ENCODE peak calls at places on chromosomes 4 and X, in five cellular contexts. P is fibroblast of lung, S is tibial nerve, L is adrenal gland, Q is glutamatergic neuron. X is an unnamed sample.

GRCh38 chr4:7595883-7596535 is 161.3 kb upstream of the PSAPL1 start:
- DNase-seq in L (no peak), P (no peak), Q (peak), S (no peak), X (no peak)

GRCh38 chr4:114005569-114006442 is 26.4 kb upstream of the ARSJ start:
- DNase-seq in P (peak), S (no peak), Q (no peak), L (no peak), X (no peak)

GRCh38 chr4:147782087-147782781 is 50.3 kb downstream of the ARHGAP10 start:
- DNase-seq in Q (no peak), P (peak), S (no peak), L (no peak), X (no peak)

GRCh38 chrX:123731987-123732678 is 719 bp downstream of the THOC2 start:
- DNase-seq in L (peak), Q (peak), P (peak), S (no peak), X (no peak)

GRCh38 chr4:77006753-77007355 is 57.3 kb downstream of the SEPTIN11 start:
- DNase-seq in L (no peak), S (no peak), P (peak), Q (no peak), X (no peak)

GRCh38 chrX:42710452-42710851 is 67.5 kb downstream of the PPP1R2C start:
- DNase-seq in P (no peak), Q (no peak), S (no peak), L (no peak), X (no peak)

GRCh38 chr4:137307806-137308205 is 224.5 kb downstream of the PCDH18 start:
- DNase-seq in P (peak), Q (no peak), L (peak), S (peak), X (no peak)

GRCh38 chr4:83771113-83771705 is 235.3 kb downstream of the GPAT3 start:
- DNase-seq in S (no peak), Q (peak), L (no peak), P (peak), X (peak)

GRCh38 chr4:76569695-76570094 is 134.7 kb downstream of the SHROOM3 start:
- DNase-seq in Q (no peak), L (no peak), P (no peak), S (no peak), X (no peak)

GRCh38 chrX:11427082-11428033 is 134.1 kb downstream of the AMELX start:
- DNase-seq in P (peak), S (peak), Q (peak), L (peak), X (peak)

GRCh38 chr4:128782076-128782715 is 27.3 kb upstream of the JADE1 start:
- DNase-seq in L (no peak), Q (no peak), S (peak), P (no peak), X (no peak)

GRCh38 chr4:83170952-83171399 is 56.4 kb upstream of the PLAC8 start:
- DNase-seq in Q (no peak), L (no peak), S (no peak), P (no peak), X (no peak)

GRCh38 chr4:16011173-16011572 is 48.2 kb upstream of the FGFBP2 start:
- DNase-seq in L (no peak), S (no peak), P (no peak), Q (no peak), X (no peak)

GRCh38 chr4:66688674-66689073 is 856.6 kb downstream of the CENPC start:
- DNase-seq in L (no peak), S (no peak), P (peak), Q (no peak), X (no peak)

GRCh38 chr4:155433636-155434360 is 57.0 kb upstream of the MAP9 start:
- DNase-seq in P (peak), L (no peak), S (no peak), Q (no peak), X (no peak)

GRCh38 chrX:19870206-19870605 is 17.2 kb downstream of the SH3KBP1 start:
- DNase-seq in Q (no peak), P (no peak), S (no peak), L (no peak), X (no peak)

GRCh38 chrX:39367429-39367828 is 566.2 kb downstream of the MID1IP1 start:
- DNase-seq in P (no peak), L (no peak), Q (no peak), S (no peak), X (no peak)

GRCh38 chrX:78945186-78945912 is at the start of gene P2RY10:
- DNase-seq in S (no peak), Q (no peak), P (no peak), L (no peak), X (no peak)

GRCh38 chr4:106541253-106541652 is 172.7 kb upstream of the GIMD1 start:
- DNase-seq in P (peak), S (no peak), L (no peak), Q (no peak), X (no peak)

GRCh38 chr4:7358100-7358735 is 76.5 kb downstream of the PSAPL1 start:
- DNase-seq in Q (no peak), S (no peak), P (peak), L (peak), X (no peak)

GRCh38 chr4:114041117-114041475 is 61.6 kb upstream of the ARSJ start:
- DNase-seq in L (no peak), P (peak), Q (no peak), S (no peak), X (no peak)

GRCh38 chr4:127000090-127000489 is 632.7 kb upstream of the INTU start:
- DNase-seq in L (no peak), S (no peak), P (peak), Q (no peak), X (no peak)

GRCh38 chr4:29009908-29010307 is 1710.3 kb upstream of the PCDH7 start:
- DNase-seq in S (no peak), L (no peak), Q (no peak), P (no peak), X (no peak)

GRCh38 chr4:108053281-108053701 is 63.6 kb downstream of the HADH start:
- DNase-seq in L (no peak), S (no peak), P (no peak), Q (no peak), X (no peak)

GRCh38 chr4:108029321-108029720 is 39.6 kb downstream of the HADH start:
- DNase-seq in Q (no peak), L (no peak), P (no peak), S (no peak), X (no peak)

GRCh38 chr4:40194602-40195161 is 2.1 kb upstream of the RHOH start:
- DNase-seq in Q (no peak), P (peak), L (no peak), S (no peak), X (no peak)

GRCh38 chr4:156619154-156619934 is 352.3 kb downstream of the PDGFC start:
- DNase-seq in L (no peak), S (no peak), Q (no peak), P (no peak), X (no peak)

GRCh38 chr4:11232004-11232403 is 196.7 kb downstream of the HS3ST1 start:
- DNase-seq in Q (no peak), S (no peak), P (no peak), L (no peak), X (no peak)

GRCh38 chr4:72432282-72432681 is 136.7 kb downstream of the ADAMTS3 start:
- DNase-seq in L (no peak), Q (no peak), P (no peak), S (no peak), X (no peak)

GRCh38 chrX:40644821-40645358 is 2.5 kb downstream of the CXorf38 start:
- DNase-seq in S (peak), L (peak), Q (no peak), P (peak), X (no peak)

GRCh38 chrX:103879339-103879738 is 47.3 kb upstream of the RAB9B start:
- DNase-seq in L (no peak), S (no peak), Q (no peak), P (peak), X (no peak)

GRCh38 chr4:152780267-152780811 is 585 bp downstream of the ARFIP1 start:
- DNase-seq in Q (peak), P (no peak), S (no peak), L (peak), X (no peak)

GRCh38 chr4:152785639-152786517 is 6.1 kb downstream of the ARFIP1 start:
- DNase-seq in S (no peak), L (no peak), P (peak), Q (no peak), X (no peak)

GRCh38 chr4:152779513-152780266 is at the start of the genes ARFIP1 and TIGD4:
- DNase-seq in P (peak), Q (peak), S (peak), L (peak), X (peak)

GRCh38 chr4:152778656-152779512 is 646 bp downstream of the TIGD4 start:
- DNase-seq in L (peak), Q (peak), S (peak), P (peak), X (no peak)

DNA sequence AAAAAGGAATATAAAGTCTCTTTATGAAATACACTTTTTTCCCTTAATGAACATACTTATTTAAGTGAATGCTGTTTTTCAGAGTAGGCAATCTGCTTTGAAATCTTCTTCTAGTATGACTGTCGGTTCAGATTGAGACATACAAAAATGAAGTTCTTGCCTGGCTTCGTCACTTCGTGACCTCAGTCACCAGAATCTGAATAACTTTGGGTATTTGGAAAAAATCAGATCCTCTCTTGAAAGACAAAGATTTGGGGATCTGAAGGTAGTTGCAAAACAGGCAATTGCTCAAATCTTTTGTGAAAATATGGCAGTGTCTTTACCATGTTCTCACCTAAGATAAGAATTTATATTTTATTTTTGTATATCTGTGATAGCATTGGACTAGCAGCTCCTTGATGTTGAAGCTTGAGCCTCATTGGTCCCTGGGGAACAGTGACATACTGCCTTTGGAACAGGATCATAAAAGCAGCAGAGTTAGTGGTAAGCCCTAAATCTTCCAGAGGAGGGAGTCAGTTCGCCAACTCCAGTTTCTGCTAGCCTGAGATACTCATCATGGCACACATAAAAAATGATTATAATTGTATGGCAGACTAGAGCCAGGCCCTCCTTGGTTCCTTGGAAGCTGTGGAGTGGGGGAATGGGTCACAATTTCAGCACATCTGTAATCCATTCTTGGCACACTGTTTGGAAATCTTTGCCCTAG is 4.9 kb downstream of the ARFIP1 start:
- DNase-seq in Q (no peak), L (no peak), P (peak), S (no peak), X (no peak)
- TF ChIP-seq CTCF in Q (no peak), L (no peak), P (peak), S (no peak), X (no peak)

GRCh38 chrX:44674906-44675305 is 132.2 kb upstream of the FUNDC1 start:
- DNase-seq in P (no peak), S (no peak), Q (no peak), L (no peak), X (no peak)

GRCh38 chrX:44669626-44670025 is 127.0 kb upstream of the FUNDC1 start:
- DNase-seq in L (no peak), S (no peak), Q (no peak), P (no peak), X (no peak)

DNA sequence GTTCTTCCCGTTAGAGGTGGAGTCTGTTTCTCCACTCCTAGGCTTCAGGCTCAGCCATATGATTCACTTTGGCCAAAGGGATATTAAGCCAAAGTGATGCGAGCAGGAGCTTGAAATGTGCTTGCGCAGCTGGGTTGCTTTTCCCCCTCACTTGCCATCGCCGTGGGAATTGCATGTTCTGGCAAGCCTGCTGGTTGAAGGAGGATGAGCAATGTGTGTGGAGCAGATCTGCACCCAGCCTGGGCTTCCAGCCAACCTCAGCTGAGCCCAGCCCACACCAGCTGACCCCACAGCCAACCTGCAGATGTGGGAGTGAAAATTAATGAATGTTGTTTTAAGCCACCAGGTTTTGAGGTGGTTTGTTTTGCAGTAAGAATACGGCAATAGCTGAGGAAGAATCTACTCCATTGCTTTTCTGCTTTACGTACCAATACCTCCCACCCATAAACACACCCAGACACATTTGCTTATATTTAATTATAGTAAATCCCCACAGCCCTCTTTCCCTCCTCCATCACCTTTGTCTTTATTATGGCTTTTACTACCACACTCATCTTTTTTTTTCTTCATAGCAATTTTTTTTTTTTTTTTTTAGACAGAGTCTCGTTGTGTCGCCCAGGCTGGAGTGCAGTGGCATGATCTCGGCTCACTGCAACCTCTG is 132.8 kb upstream of the FUNDC1 start:
- DNase-seq in L (peak), S (peak), P (peak), Q (peak), X (no peak)
- TF ChIP-seq CTCF in L (no peak), S (no peak), P (no peak), Q (no peak), X (no peak)

GRCh38 chrX:125742811-125743210 is 423.1 kb downstream of the TEX13C start:
- DNase-seq in P (no peak), L (no peak), S (no peak), Q (no peak), X (no peak)

DNA sequence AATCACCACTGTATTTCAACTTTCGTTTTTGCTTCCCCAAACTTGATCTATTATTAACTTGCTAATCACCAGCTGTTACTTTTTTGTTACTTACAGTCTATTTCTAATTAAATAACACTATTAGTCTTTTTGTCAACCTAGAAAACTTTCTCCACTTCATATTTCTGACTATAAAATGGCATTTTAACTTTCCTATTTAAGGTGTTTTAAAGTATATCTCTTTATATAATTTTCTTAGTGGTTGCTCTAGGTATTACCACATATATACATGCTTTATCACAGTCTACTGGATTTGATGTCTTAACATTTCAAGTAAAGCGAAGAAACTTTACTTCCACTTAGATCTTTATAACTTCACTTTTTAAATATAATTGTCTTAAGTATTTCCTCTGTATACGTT is 421.2 kb downstream of the DCAF12L2 start:
- DNase-seq in L (no peak), S (no peak), Q (no peak), P (no peak), X (no peak)
- TF ChIP-seq CTCF in L (no peak), S (no peak), Q (peak), P (no peak), X (peak)

DNA sequence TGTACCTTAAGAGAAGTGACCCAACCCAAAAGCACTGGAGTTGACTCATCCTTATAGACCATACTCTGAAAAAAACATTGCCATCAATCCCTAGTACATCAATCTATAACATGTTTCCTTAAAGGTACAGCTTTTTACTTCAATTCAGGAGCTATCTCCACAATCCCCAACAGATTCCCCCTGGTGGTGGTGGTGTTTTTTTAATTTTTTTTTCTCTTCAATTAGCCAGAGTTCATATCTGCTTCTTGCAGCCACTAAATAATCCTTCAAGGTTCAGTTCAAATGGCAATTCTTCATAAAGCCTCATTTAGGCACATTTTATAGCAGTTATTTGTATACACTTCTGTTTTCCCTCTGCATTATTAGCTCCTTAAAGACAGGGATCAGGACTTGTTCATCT is 60.7 kb upstream of the KDR start:
- DNase-seq in S (no peak), P (peak), L (no peak), Q (no peak), X (no peak)
- TF ChIP-seq CTCF in S (no peak), P (no peak), L (no peak), Q (peak), X (peak)

GRCh38 chrX:150405576-150405975 is 42.5 kb downstream of the MAMLD1 start:
- DNase-seq in P (no peak), S (no peak), L (no peak), Q (no peak), X (no peak)
- TF ChIP-seq CTCF in P (no peak), S (no peak), L (no peak), Q (no peak), X (peak)

GRCh38 chr4:47462799-47463234 is 685 bp downstream of the COMMD8 start:
- DNase-seq in Q (no peak), P (peak), S (no peak), L (no peak), X (no peak)

GRCh38 chr4:47468686-47469365 is 5.3 kb upstream of the COMMD8 start:
- DNase-seq in P (peak), L (no peak), S (no peak), Q (no peak), X (no peak)

GRCh38 chr4:47465008-47465407 is 1.5 kb upstream of the COMMD8 start:
- DNase-seq in Q (no peak), L (no peak), S (no peak), P (no peak), X (no peak)

GRCh38 chr4:47466061-47466785 is 2.7 kb upstream of the COMMD8 start:
- DNase-seq in Q (no peak), L (no peak), P (no peak), S (no peak), X (no peak)

DNA sequence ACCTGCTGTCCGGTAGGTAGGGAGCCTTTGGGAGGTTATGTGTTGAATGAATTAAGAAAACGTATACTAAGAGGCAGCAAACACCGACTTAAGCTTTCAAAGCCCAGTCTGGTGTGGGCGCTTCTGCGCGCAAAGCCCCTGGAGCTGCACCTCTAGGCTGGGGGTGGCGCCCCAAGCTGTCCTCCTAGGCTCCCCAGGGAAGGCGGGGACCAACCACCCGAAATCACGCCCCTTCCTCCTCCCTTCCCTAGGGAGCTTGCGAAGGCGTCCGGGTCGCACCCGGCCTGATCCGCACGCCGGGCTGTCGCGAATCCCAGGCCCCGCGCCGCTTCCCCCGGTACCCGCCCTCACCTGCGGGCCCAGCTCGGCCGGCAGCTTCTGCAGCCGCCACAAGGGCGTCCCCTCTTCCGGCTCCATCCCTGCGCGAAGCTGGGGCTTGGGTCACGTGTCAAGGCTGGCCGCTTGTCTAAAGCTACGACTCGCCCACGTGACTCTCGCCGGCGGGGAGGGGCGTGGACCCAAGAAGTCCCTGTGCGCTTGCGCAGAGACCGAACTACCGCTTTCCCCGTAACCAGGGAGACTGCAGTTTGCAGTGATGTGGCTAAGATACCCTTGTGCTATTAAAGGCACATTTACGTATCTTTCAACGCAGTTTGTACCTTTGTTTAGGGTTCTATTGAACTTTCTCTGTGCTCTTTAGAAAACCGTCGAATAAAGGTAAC is at the start of gene COMMD8:
- DNase-seq in Q (peak), S (peak), L (peak), P (peak), X (peak)
- TF ChIP-seq CTCF in Q (peak), S (peak), L (peak), P (no peak), X (peak)

GRCh38 chr4:131296192-131296591 is 1852.9 kb upstream of the PCDH10 start:
- DNase-seq in S (no peak), L (no peak), P (no peak), Q (no peak), X (no peak)

GRCh38 chr4:131304686-131305085 is 1844.4 kb upstream of the PCDH10 start:
- DNase-seq in S (no peak), P (no peak), Q (no peak), L (no peak), X (no peak)

GRCh38 chr4:131302108-131302507 is 1847.0 kb upstream of the PCDH10 start:
- DNase-seq in Q (no peak), P (no peak), L (no peak), S (no peak), X (no peak)
- TF ChIP-seq CTCF in Q (no peak), P (no peak), L (no peak), S (no peak), X (no peak)